ENCODE peak calls at places on chromosomes 1 and 21, in seven cellular contexts. F, M, X, Q, E, Z and Y are unnamed samples.

GRCh38 chr1:160130486-160130885 is 14.9 kb downstream of the ATP1A2 start:
- DNase-seq in F (no peak), M (no peak), X (no peak), Q (no peak), E (no peak), Z (no peak), Y (no peak)

GRCh38 chr1:205925730-205926129 is 17.5 kb downstream of the SLC26A9 start:
- DNase-seq in F (no peak), M (peak; percentile 70), X (no peak), Q (peak; percentile 69), E (no peak), Z (peak; percentile 96), Y (peak; percentile 99)

GRCh38 chr21:25283720-25284119 is 323.6 kb downstream of the MRPL39 start:
- DNase-seq in F (peak; percentile 84), M (peak; percentile 70), X (no peak), Q (peak; percentile 57), E (no peak), Z (peak; percentile 68), Y (peak; percentile 68)

GRCh38 chr1:78601068-78601467 is 19.2 kb upstream of the IFI44L start:
- DNase-seq in F (no peak), M (no peak), X (no peak), Q (no peak), E (no peak), Z (no peak), Y (no peak)

GRCh38 chr21:41369105-41369914 is 7.5 kb downstream of the MX2 start:
- DNase-seq in F (peak; percentile 83), M (no peak), X (peak; percentile 25), Q (no peak), E (peak; percentile 66), Z (peak; percentile 19), Y (peak; percentile 31)

GRCh38 chr1:160168609-160169369 is 17.4 kb downstream of the ATP1A4 start:
- DNase-seq in F (peak; percentile 74), M (no peak), X (no peak), Q (no peak), E (no peak), Z (peak; percentile 50), Y (peak; percentile 12)

GRCh38 chr1:246383791-246384190 is 123.3 kb downstream of the SMYD3 start:
- DNase-seq in F (no peak), M (no peak), X (no peak), Q (no peak), E (no peak), Z (peak; percentile 18), Y (no peak)

GRCh38 chr21:17343055-17343454 is 169.8 kb upstream of the CXADR start:
- DNase-seq in F (peak; percentile 61), M (peak; percentile 35), X (no peak), Q (peak; percentile 26), E (no peak), Z (peak; percentile 32), Y (peak; percentile 24)

GRCh38 chr1:7335224-7335879 is 435.7 kb upstream of the VAMP3 start:
- DNase-seq in F (no peak), M (no peak), X (no peak), Q (peak; percentile 35), E (no peak), Z (no peak), Y (no peak)

GRCh38 chr1:93670141-93670540 is 11.5 kb downstream of the BCAR3 start:
- DNase-seq in F (no peak), M (peak; percentile 92), X (peak; percentile 90), Q (peak; percentile 74), E (no peak), Z (peak; percentile 87), Y (peak; percentile 93)

GRCh38 chr1:10074855-10075418 is 42.2 kb downstream of the UBE4B start:
- DNase-seq in F (no peak), M (peak; percentile 34), X (no peak), Q (peak; percentile 31), E (no peak), Z (no peak), Y (no peak)

GRCh38 chr1:37716321-37716720 is 24.0 kb downstream of the CDCA8 start:
- DNase-seq in F (no peak), M (no peak), X (no peak), Q (no peak), E (no peak), Z (no peak), Y (no peak)

GRCh38 chr1:60813051-60813450 is 269.3 kb upstream of the NFIA start:
- DNase-seq in F (no peak), M (peak; percentile 19), X (no peak), Q (no peak), E (no peak), Z (no peak), Y (no peak)

GRCh38 chr1:33455537-33456301 is 16.7 kb upstream of the ZSCAN20 start:
- DNase-seq in F (peak; percentile 77), M (peak; percentile 87), X (peak; percentile 60), Q (peak; percentile 93), E (peak; percentile 74), Z (peak; percentile 88), Y (peak; percentile 93)

GRCh38 chr1:92970990-92971689 is 9.9 kb upstream of the DIPK1A start:
- DNase-seq in F (no peak), M (no peak), X (no peak), Q (no peak), E (no peak), Z (no peak), Y (no peak)

GRCh38 chr1:25990702-25991395 is 7.0 kb downstream of the PAFAH2 start:
- DNase-seq in F (no peak), M (no peak), X (no peak), Q (no peak), E (no peak), Z (no peak), Y (no peak)

GRCh38 chr1:47532831-47533175 is 95.0 kb downstream of the FOXD2 start:
- DNase-seq in F (peak; percentile 71), M (no peak), X (no peak), Q (no peak), E (no peak), Z (no peak), Y (no peak)
- H3K4me3 ChIP-seq in F (peak overlapping the region; percentile 83), M (peak overlapping the region; percentile 51), X (peak overlapping the region; percentile 54), Q (peak overlapping the region; percentile 54), E (peak overlapping the region; percentile 44), Z (peak overlapping the region; percentile 67), Y (peak overlapping the region; percentile 34)

DNA sequence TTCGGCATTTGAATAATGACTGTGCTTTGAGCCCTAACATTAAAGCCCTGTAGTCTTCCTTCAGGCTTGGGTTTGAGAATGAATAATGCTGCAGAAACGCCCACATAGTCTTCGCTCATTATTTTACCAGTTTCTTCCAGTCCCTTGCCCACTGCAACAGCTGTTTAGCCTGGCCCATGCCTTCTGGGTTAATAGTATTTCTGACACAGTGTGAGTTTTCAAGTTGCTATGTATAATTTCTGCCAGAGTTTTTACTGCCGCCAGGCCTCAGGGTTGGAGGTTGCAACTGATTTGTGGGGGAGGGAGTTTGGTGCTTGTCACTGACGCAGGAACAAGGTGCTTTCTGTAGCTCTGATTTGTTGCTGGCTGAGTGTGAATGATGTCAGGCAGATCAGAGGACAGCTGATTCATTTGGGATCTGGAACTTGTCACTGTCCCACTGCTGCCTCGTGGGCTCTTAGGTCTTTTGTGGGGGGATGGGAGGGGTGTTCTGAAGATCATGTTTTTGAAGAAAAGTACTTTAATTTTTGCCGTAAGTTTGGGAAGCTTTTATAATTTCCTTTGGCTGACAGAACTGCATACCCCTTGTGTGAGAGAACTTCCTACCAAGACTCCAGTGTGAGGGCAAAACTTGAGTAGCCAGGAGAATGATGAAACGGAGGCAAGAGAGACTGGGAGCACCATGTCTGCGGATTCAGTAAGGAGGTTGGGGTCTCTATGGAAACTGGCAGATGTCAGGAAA is 109.9 kb downstream of the MAST2 start:
- DNase-seq in F (no peak), M (peak; percentile 97), X (peak; percentile 73), Q (peak; percentile 83), E (peak; percentile 91), Z (peak; percentile 98), Y (peak; percentile 98)
- H3K4me3 ChIP-seq in F (no peak overlapping the region), M (peak overlapping the region; percentile 10), X (no peak overlapping the region), Q (no peak overlapping the region), E (peak overlapping the region; percentile 24), Z (peak overlapping the region; percentile 67), Y (no peak overlapping the region)

GRCh38 chr1:234925440-234926251 is 203.0 kb downstream of the TOMM20 start:
- DNase-seq in F (peak; percentile 39), M (peak; percentile 97), X (no peak), Q (peak; percentile 98), E (peak; percentile 69), Z (peak; percentile 98), Y (peak; percentile 99)

GRCh38 chr1:234926252-234926573 is 202.4 kb downstream of the TOMM20 start:
- DNase-seq in F (no peak), M (no peak), X (no peak), Q (no peak), E (peak; percentile 32), Z (no peak), Y (no peak)

GRCh38 chr1:234927968-234928635 is 200.5 kb downstream of the TOMM20 start:
- DNase-seq in F (no peak), M (no peak), X (no peak), Q (no peak), E (peak; percentile 52), Z (peak; percentile 24), Y (no peak)

GRCh38 chr1:234927312-234927967 is 201.2 kb downstream of the TOMM20 start:
- DNase-seq in F (no peak), M (no peak), X (no peak), Q (no peak), E (peak; percentile 66), Z (no peak), Y (no peak)

DNA sequence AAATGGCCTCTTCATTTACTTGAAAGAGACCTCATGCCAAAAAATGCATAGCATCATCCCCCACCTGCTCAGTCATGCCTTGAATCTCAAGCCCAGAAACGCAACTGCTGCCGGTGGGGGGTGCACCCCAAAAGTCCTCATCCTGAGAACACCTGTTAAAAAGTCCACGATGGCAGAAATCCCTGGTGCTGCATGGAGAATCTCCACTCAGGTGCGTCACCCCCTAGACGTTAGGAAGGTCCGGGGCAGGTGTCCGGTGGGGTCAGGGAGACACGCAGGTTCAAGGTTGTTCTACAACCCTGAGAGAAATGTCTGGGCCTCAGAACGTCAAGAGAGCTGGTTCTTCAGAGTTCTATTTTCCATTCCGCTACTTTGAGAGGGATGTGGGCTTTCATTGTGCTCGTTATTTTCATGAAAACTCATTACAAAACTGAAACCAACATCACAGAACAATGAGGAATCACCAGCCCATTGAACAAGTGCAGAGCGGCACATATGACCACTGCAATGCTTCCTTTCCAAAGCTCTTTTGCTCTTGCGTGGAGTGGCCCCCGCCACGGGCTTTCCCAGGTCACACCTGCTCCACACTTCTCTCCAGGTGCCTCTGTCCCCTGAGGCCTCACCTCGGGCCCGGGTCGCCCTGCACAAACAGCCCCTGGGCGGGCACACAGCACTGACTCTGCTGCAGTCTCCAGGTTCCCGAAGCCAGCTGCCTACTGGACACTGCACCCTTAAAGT is 201.9 kb downstream of the TOMM20 start:
- DNase-seq in F (no peak), M (no peak), X (no peak), Q (no peak), E (peak; percentile 64), Z (no peak), Y (no peak)
- H3K4me3 ChIP-seq in F (no peak overlapping the region), M (no peak overlapping the region), X (no peak overlapping the region), Q (no peak overlapping the region), E (no peak overlapping the region), Z (no peak overlapping the region), Y (no peak overlapping the region)

DNA sequence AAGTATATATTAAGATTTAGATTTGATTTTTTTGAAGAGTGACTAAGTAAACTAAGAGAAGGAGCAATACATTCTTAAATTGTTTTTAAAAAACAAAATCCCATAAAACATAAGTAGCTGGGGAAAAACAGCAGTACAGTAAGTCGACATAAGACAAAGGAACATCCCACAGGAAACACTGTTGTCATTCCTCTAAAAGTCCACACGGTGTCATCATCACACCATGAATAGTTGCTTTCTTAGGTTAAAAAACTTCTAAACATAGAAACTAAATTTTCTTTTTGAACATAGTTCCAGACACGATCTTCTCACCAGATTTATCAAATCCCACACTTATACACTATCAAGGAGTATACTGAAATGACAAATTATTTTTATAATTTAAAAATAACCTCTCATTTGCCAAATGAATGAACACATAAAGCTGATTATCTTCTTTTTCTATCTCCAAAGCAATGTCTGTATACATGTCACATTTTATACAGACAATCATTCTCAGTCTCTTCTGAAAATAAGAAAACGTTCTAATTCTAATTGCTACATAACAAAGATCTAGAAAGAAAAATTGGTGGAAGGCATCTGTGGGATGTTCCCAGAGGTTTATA is 15.8 kb downstream of the ODF2L start:
- DNase-seq in F (peak; percentile 62), M (peak; percentile 93), X (no peak), Q (peak; percentile 93), E (no peak), Z (peak; percentile 75), Y (peak; percentile 90)
- H3K4me3 ChIP-seq in F (no peak overlapping the region), M (no peak overlapping the region), X (no peak overlapping the region), Q (peak overlapping the region; percentile 9), E (no peak overlapping the region), Z (peak overlapping the region; percentile 61), Y (no peak overlapping the region)